ENCODE peak calls at places on chromosomes 4 and X, in eight cellular contexts. H is activated CD8-positive, alpha-beta memory T cell treated with anti-CD3 and anti-CD28 coated beads for 1 hour; K is KBM-7; Y is stimulated activated CD4-positive, alpha-beta T cell treated with anti-CD3 and anti-CD28 coated beads, Interleukin-15, amount 100 ng/mL, for 1 hour; D is body of pancreas; T is foreskin fibroblast; M is D341Med; F is substantia nigra. J is an unnamed sample.

GRCh38 chr4:165464813-165465381 is 86.1 kb downstream of the CPE start:
- DNase-seq in M (peak), T (peak), Y (no peak), F (no peak), H (no peak), D (peak), K (peak), J (no peak)

GRCh38 chr4:142840516-142841123 is 5.5 kb downstream of the INPP4B start:
- DNase-seq in T (peak), Y (no peak), D (peak), K (peak), M (no peak), F (no peak), H (no peak), J (no peak)

GRCh38 chr4:147138171-147138570 is 192.5 kb upstream of the TTC29 start:
- DNase-seq in Y (no peak), K (no peak), M (no peak), F (no peak), H (no peak), T (no peak), D (no peak), J (no peak)

GRCh38 chr4:8820178-8821102 is 51.2 kb downstream of the HMX1 start:
- DNase-seq in H (no peak), T (no peak), K (no peak), M (peak), Y (no peak), F (no peak), D (no peak), J (no peak)

GRCh38 chrX:21996872-21997271 is 35.3 kb upstream of the PHEX start:
- DNase-seq in K (peak), M (no peak), D (peak), H (no peak), F (no peak), Y (no peak), T (peak), J (peak)

GRCh38 chrX:33204889-33205288 is 6.5 kb downstream of the DMD start:
- DNase-seq in T (no peak), H (no peak), K (no peak), M (peak), D (no peak), Y (no peak), F (no peak), J (no peak)

GRCh38 chr4:43251760-43252317 is 359.3 kb downstream of the GRXCR1 start:
- DNase-seq in F (no peak), H (no peak), Y (no peak), D (no peak), M (no peak), K (no peak), T (peak), J (no peak)

GRCh38 chr4:7894098-7894676 is 45.5 kb downstream of the AFAP1 start:
- DNase-seq in F (no peak), D (no peak), T (no peak), M (no peak), Y (no peak), K (no peak), H (no peak), J (no peak)

GRCh38 chrX:48664156-48664555 is 19.4 kb upstream of the WAS start:
- DNase-seq in K (no peak), H (no peak), Y (no peak), T (no peak), M (no peak), F (no peak), D (no peak), J (no peak)

GRCh38 chr4:52919451-52919850 is 57.3 kb downstream of the RASL11B start:
- DNase-seq in F (no peak), Y (no peak), T (no peak), K (no peak), M (no peak), H (no peak), D (no peak), J (no peak)

GRCh38 chr4:169619518-169619957 is 840 bp upstream of the CLCN3 start:
- DNase-seq in T (peak), M (peak), F (peak), H (peak), K (peak), D (peak), Y (peak), J (no peak)

GRCh38 chrX:125378205-125378604 is 58.5 kb downstream of the TEX13C start:
- DNase-seq in D (no peak), H (no peak), Y (no peak), T (no peak), K (no peak), F (no peak), M (no peak), J (no peak)

GRCh38 chr4:78293841-78294301 is 236.7 kb downstream of the FRAS1 start:
- DNase-seq in D (no peak), T (peak), H (no peak), K (no peak), F (no peak), M (no peak), Y (no peak), J (no peak)

GRCh38 chr4:55180980-55181379 is 55.6 kb upstream of the KDR start:
- DNase-seq in Y (no peak), D (no peak), H (no peak), M (no peak), T (no peak), K (no peak), F (no peak), J (no peak)

GRCh38 chr4:8383016-8383415 is 57.5 kb downstream of the ACOX3 start:
- DNase-seq in Y (no peak), T (no peak), F (no peak), M (no peak), D (no peak), K (no peak), H (no peak), J (no peak)

GRCh38 chrX:151268836-151269235 is 92.5 kb downstream of the GPR50 start:
- DNase-seq in M (no peak), F (no peak), T (no peak), Y (no peak), K (no peak), D (no peak), H (no peak), J (no peak)

GRCh38 chrX:49042581-49043219 is 457 bp downstream of the TFE3 start:
- DNase-seq in T (no peak), Y (no peak), F (peak), D (no peak), H (no peak), M (no peak), K (peak), J (no peak)

GRCh38 chr4:52869656-52870055 is 7.5 kb downstream of the RASL11B start:
- DNase-seq in K (no peak), F (no peak), D (no peak), H (no peak), Y (no peak), T (no peak), M (no peak), J (no peak)

GRCh38 chr4:99857302-99857701 is 36.9 kb downstream of the LAMTOR3 start:
- DNase-seq in H (no peak), F (no peak), D (no peak), Y (no peak), T (no peak), K (peak), M (no peak), J (peak)

GRCh38 chr4:82201303-82201702 is 172.5 kb downstream of the HNRNPD start:
- DNase-seq in D (no peak), K (no peak), Y (no peak), M (no peak), F (no peak), H (no peak), T (no peak), J (no peak)

GRCh38 chrX:134718329-134719317 is 60.4 kb upstream of the PLAC1 start:
- DNase-seq in M (no peak), D (peak), Y (no peak), H (no peak), F (no peak), K (peak), T (peak), J (peak)

GRCh38 chr4:178577933-178578332 is 1135.7 kb upstream of the AGA start:
- DNase-seq in Y (no peak), H (no peak), M (peak), D (no peak), K (no peak), F (no peak), T (no peak), J (no peak)

GRCh38 chrX:149374751-149375150 is 130.4 kb downstream of the IDS start:
- DNase-seq in Y (no peak), D (no peak), M (no peak), T (peak), H (no peak), F (no peak), K (no peak), J (no peak)

GRCh38 chr4:119300072-119300387 is 21.9 kb downstream of the FABP2 start:
- DNase-seq in F (no peak), T (no peak), M (peak), Y (no peak), D (peak), H (no peak), K (no peak), J (no peak)

GRCh38 chrX:130253916-130254315 is 14.8 kb downstream of the ZNF280C start:
- DNase-seq in Y (no peak), T (no peak), K (peak), D (no peak), H (no peak), M (no peak), F (no peak), J (no peak)

GRCh38 chr4:184593461-184593860 is 55.8 kb downstream of the CASP3 start:
- DNase-seq in K (no peak), D (no peak), T (no peak), H (no peak), M (no peak), Y (no peak), F (no peak), J (no peak)

GRCh38 chr4:79078339-79078738 is 139.1 kb upstream of the PAQR3 start:
- DNase-seq in M (no peak), K (no peak), Y (no peak), H (no peak), D (peak), F (no peak), T (no peak), J (no peak)

GRCh38 chr4:170978990-170979389 is 834.2 kb upstream of the GALNTL6 start:
- DNase-seq in Y (no peak), F (no peak), T (no peak), D (no peak), M (no peak), H (no peak), K (no peak), J (no peak)

GRCh38 chr4:183074288-183074990 is 24.6 kb upstream of the WWC2 start:
- DNase-seq in Y (no peak), K (no peak), T (no peak), D (no peak), H (no peak), F (no peak), M (no peak), J (no peak)

GRCh38 chr4:82360298-82361177 is 13.3 kb downstream of the HNRNPD start:
- DNase-seq in F (no peak), M (peak), Y (no peak), H (no peak), D (no peak), T (no peak), K (peak), J (peak)